ENCODE peak calls at places on chromosomes 2 and 18, in four cellular contexts. C, E, Z and G are unnamed samples.
A peak's percentile ranks its signal among the peaks of the same experiment; 100 is the strongest.

GRCh38 chr18:23340661-23341060 is 112.4 kb upstream of the RIOK3 start:
- DNase-seq in C (no peak), E (no peak), Z (no peak), G (no peak)

GRCh38 chr18:75209952-75210261 is 690 bp upstream of the TSHZ1 start:
- DNase-seq in C (no peak), E (no peak), Z (no peak), G (no peak)

GRCh38 chr2:56191617-56192016 is 7.8 kb downstream of the CCDC85A start:
- DNase-seq in C (no peak), E (no peak), Z (no peak), G (no peak)

GRCh38 chr2:161415041-161415440 is 1.1 kb upstream of the TBR1 start:
- DNase-seq in C (no peak), E (no peak), Z (no peak), G (no peak)

GRCh38 chr2:75090770-75091515 is 108.4 kb downstream of the TACR1 start:
- DNase-seq in C (no peak), E (peak; percentile 24), Z (no peak), G (no peak)

GRCh38 chr2:109061736-109062557 is 67.1 kb upstream of the SH3RF3 start:
- DNase-seq in C (no peak), E (no peak), Z (no peak), G (no peak)

GRCh38 chr18:6414723-6415362 is at the start of gene L3MBTL4:
- DNase-seq in C (no peak), E (no peak), Z (no peak), G (peak; percentile 24)

GRCh38 chr2:108958002-108958401 is 31.0 kb downstream of the EDAR start:
- DNase-seq in C (no peak), E (no peak), Z (no peak), G (no peak)

GRCh38 chr2:196290149-196290548 is 118.8 kb upstream of the STK17B start:
- DNase-seq in C (no peak), E (no peak), Z (no peak), G (no peak)

GRCh38 chr2:63872571-63873328 is 31.1 kb downstream of the UGP2 start:
- DNase-seq in C (no peak), E (no peak), Z (no peak), G (no peak)

GRCh38 chr2:111659361-111660281 is 224.4 kb downstream of the ANAPC1 start:
- DNase-seq in C (peak; percentile 86), E (no peak), Z (no peak), G (no peak)

GRCh38 chr2:162926501-162926900 is 87.9 kb upstream of the KCNH7 start:
- DNase-seq in C (no peak), E (no peak), Z (no peak), G (no peak)

GRCh38 chr2:66426250-66427064 is 8.5 kb upstream of the MEIS1 start:
- DNase-seq in C (no peak), E (no peak), Z (no peak), G (no peak)

GRCh38 chr2:109142416-109143210 is 13.6 kb downstream of the SH3RF3 start:
- DNase-seq in C (no peak), E (no peak), Z (no peak), G (no peak)

GRCh38 chr2:188659656-188660406 is 314.3 kb upstream of the COL3A1 start:
- DNase-seq in C (no peak), E (no peak), Z (no peak), G (no peak)

GRCh38 chr18:26135563-26135962 is 1.9 kb downstream of the PSMA8 start:
- DNase-seq in C (no peak), E (no peak), Z (no peak), G (no peak)

GRCh38 chr18:69845588-69846506 is 101.8 kb downstream of the CD226 start:
- DNase-seq in C (no peak), E (no peak), Z (no peak), G (no peak)

GRCh38 chr18:26103579-26103978 is 13.2 kb upstream of the SS18 start:
- DNase-seq in C (no peak), E (no peak), Z (no peak), G (no peak)

GRCh38 chr2:201698588-201699226 is at the start of gene MPP4:
- DNase-seq in C (no peak), E (no peak), Z (no peak), G (no peak)

GRCh38 chr18:49842656-49843055 is 29.3 kb upstream of the ACAA2 start:
- DNase-seq in C (no peak), E (no peak), Z (no peak), G (no peak)

GRCh38 chr2:78682781-78683180 is 342.7 kb upstream of the REG3G start:
- DNase-seq in C (no peak), E (no peak), Z (no peak), G (no peak)

GRCh38 chr2:204340511-204340910 is 204.8 kb upstream of the PARD3B start:
- DNase-seq in C (no peak), E (no peak), Z (no peak), G (no peak)

GRCh38 chr18:2091937-2092336 is 479.4 kb downstream of the METTL4 start:
- DNase-seq in C (no peak), E (no peak), Z (no peak), G (no peak)

GRCh38 chr2:219058541-219059374 is 2.0 kb downstream of the IHH start:
- DNase-seq in C (no peak), E (peak; percentile 38), Z (no peak), G (peak; percentile 30)

GRCh38 chr2:134636714-134637113 is 82.1 kb downstream of the TMEM163 start:
- DNase-seq in C (no peak), E (no peak), Z (no peak), G (no peak)

GRCh38 chr2:15031745-15032240 is 399.3 kb downstream of the LRATD1 start:
- DNase-seq in C (no peak), E (no peak), Z (peak; percentile 28), G (no peak)

GRCh38 chr2:240520143-240520973 is 37.4 kb downstream of the ANKMY1 start:
- DNase-seq in C (no peak), E (no peak), Z (no peak), G (no peak)

GRCh38 chr2:128638741-128639477 is 320.2 kb upstream of the HS6ST1 start:
- DNase-seq in C (no peak), E (no peak), Z (no peak), G (no peak)

DNA sequence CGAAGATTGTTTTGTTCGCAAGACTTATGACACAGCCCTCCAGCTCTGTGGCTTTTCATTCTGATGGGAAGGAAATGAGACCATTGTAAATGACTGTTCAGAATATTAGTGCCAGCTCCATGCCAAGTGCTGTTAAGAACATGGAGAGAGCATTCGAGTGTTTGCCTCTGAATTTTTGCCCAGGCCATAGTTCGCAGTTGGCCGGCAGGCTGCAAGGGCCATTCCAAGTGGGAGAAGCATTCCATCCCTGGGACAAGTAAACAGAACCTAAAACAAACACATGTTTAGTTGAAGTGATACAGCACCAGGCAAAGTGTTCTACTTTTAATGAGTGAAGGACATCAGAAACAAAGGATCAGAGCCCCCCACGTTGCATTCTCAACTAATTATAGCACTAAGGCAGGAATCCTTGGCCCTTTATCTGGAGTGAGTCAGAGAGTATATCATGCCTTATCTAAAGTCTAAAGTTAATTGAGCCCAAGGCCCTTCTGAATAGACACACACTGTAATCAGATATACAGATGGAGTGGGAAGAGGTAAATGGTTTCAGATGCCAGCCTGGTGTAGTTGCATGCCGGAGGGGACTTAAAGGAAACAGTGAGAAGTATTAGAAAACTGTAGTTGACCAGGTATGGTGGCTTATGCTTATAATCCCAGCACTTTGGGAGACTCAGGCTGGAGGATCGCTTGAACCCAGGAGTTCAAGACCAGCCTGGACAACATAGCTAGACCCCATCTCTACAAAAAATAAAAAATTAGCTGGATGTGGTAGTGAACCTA is 53.3 kb downstream of the NEDD4L start:
- DNase-seq in C (no peak), E (no peak), Z (no peak), G (no peak)
- TF ChIP-seq SPI1 in C (no peak), E (no peak), Z (no peak), G (no peak)

GRCh38 chr2:165898381-165898780 is 55.2 kb downstream of the TTC21B start:
- DNase-seq in C (no peak), E (no peak), Z (no peak), G (no peak)
- TF ChIP-seq POLR2AphosphoS5 in C (no peak), E (no peak), Z (no peak), G (no peak)

GRCh38 chr2:104701471-104701911 is 152.4 kb upstream of the POU3F3 start:
- DNase-seq in C (no peak), E (no peak), Z (no peak), G (no peak)
- TF ChIP-seq SPI1 in C (no peak), E (no peak), Z (no peak), G (no peak)

GRCh38 chr2:106847366-106847765 is 38.6 kb downstream of the ST6GAL2 start:
- DNase-seq in C (no peak), E (no peak), Z (no peak), G (no peak)
- TF ChIP-seq POLR2AphosphoS5 in C (no peak), E (no peak), Z (no peak), G (no peak)

DNA sequence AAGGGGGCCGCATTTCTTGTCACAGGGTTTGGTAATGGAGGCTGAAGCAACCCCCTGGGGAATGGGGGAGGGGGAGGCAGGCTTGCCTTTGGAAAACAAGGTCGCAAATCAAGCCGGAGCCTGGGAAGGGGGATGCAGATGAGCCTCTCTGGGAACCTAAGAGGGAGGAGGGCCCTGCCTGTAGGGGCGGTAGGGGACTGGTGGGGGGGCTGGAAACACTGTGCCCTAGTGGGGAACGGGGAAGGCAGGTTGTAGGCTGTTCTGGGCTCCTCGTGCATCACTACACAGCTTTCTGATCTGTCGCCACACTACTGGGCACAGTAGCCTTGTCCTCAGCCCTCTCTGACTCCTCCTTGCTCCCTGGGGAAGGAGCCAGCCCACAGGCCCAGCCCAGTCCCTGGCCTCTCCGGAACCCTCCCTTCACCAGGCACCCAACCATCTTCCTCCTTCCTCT is 170.3 kb upstream of the SMAD2 start:
- DNase-seq in C (no peak), E (no peak), Z (no peak), G (no peak)
- TF ChIP-seq SPI1 in C (no peak), E (no peak), Z (no peak), G (no peak)

GRCh38 chr18:9735238-9735637 is 27.1 kb downstream of the RAB31 start:
- DNase-seq in C (no peak), E (no peak), Z (no peak), G (no peak)
- TF ChIP-seq POLR2AphosphoS5 in C (peak; percentile 99), E (no peak), Z (no peak), G (no peak)